ENCODE peak calls at places on chromosomes 2 and 18, in ten cellular contexts. N, X, K, S, U, O, Z, A, J and R are unnamed samples. For H3K4me1, the result is how much of the 10 kb centered on the place peaks cover.

GRCh38 chr2:96085541-96086355 is 30.6 kb downstream of the ADRA2B start:
- DNase-seq in N (peak), X (no peak), K (no peak), S (no peak), U (no peak), O (no peak), Z (peak), A (peak), J (no peak), R (no peak)

GRCh38 chr2:27891820-27892105 is 1.2 kb downstream of the BABAM2 start:
- DNase-seq in N (no peak), X (no peak), K (no peak), S (no peak), U (peak), O (no peak), Z (no peak), A (no peak), J (no peak), R (peak)

GRCh38 chr2:65053199-65053598 is 3.0 kb upstream of the CEP68 start:
- DNase-seq in N (no peak), X (no peak), K (peak), S (peak), U (no peak), O (no peak), Z (no peak), A (no peak), J (no peak), R (no peak)

GRCh38 chr2:169839954-169840746 is 12.9 kb downstream of the UBR3 start:
- DNase-seq in N (no peak), X (no peak), K (no peak), S (no peak), U (peak), O (no peak), Z (no peak), A (no peak), J (peak), R (no peak)

GRCh38 chr18:22026889-22027288 is 142.5 kb upstream of the GATA6 start:
- DNase-seq in N (no peak), X (no peak), K (no peak), S (no peak), U (no peak), O (no peak), Z (no peak), A (no peak), J (no peak), R (no peak)

GRCh38 chr2:146807568-146808168 is 1037.2 kb upstream of the ACVR2A start:
- DNase-seq in N (peak), X (no peak), K (no peak), S (no peak), U (no peak), O (peak), Z (no peak), A (no peak), J (no peak), R (no peak)

GRCh38 chr2:75292826-75293225 is 93.5 kb upstream of the TACR1 start:
- DNase-seq in N (no peak), X (no peak), K (no peak), S (no peak), U (peak), O (no peak), Z (no peak), A (no peak), J (no peak), R (peak)

GRCh38 chr2:240991378-240992263 is 6.8 kb upstream of the SNED1 start:
- DNase-seq in N (peak), X (peak), K (no peak), S (peak), U (peak), O (no peak), Z (peak), A (peak), J (peak), R (peak)

GRCh38 chr18:23924813-23925212 is 89.7 kb upstream of the TTC39C start:
- DNase-seq in N (no peak), X (no peak), K (no peak), S (no peak), U (peak), O (no peak), Z (no peak), A (no peak), J (no peak), R (peak)

GRCh38 chr2:24853996-24854395 is 60.8 kb downstream of the CENPO start:
- DNase-seq in N (no peak), X (no peak), K (no peak), S (no peak), U (peak), O (no peak), Z (no peak), A (no peak), J (peak), R (no peak)

GRCh38 chr2:16870677-16871076 is 205.0 kb upstream of the CYRIA start:
- DNase-seq in N (no peak), X (no peak), K (no peak), S (no peak), U (no peak), O (no peak), Z (no peak), A (no peak), J (no peak), R (no peak)

GRCh38 chr2:50772607-50773006 is 259.3 kb downstream of the NRXN1 start:
- DNase-seq in N (no peak), X (no peak), K (no peak), S (no peak), U (no peak), O (no peak), Z (no peak), A (no peak), J (no peak), R (no peak)

GRCh38 chr2:226797989-226798421 is 1.6 kb downstream of the IRS1 start:
- DNase-seq in N (peak), X (no peak), K (no peak), S (no peak), U (peak), O (no peak), Z (peak), A (no peak), J (no peak), R (peak)

GRCh38 chr18:27604583-27604982 is 419.5 kb upstream of the CHST9 start:
- DNase-seq in N (no peak), X (no peak), K (no peak), S (no peak), U (peak), O (no peak), Z (no peak), A (no peak), J (no peak), R (no peak)

GRCh38 chr2:234133004-234133403 is 82.5 kb downstream of the SPP2 start:
- DNase-seq in N (no peak), X (no peak), K (no peak), S (no peak), U (no peak), O (no peak), Z (no peak), A (peak), J (no peak), R (no peak)

GRCh38 chr2:77939801-77940200 is 417.6 kb upstream of the LRRTM4 start:
- DNase-seq in N (no peak), X (no peak), K (no peak), S (no peak), U (no peak), O (no peak), Z (no peak), A (no peak), J (no peak), R (no peak)

GRCh38 chr18:44130365-44130942 is 550.2 kb upstream of the SETBP1 start:
- DNase-seq in N (no peak), X (no peak), K (peak), S (peak), U (peak), O (peak), Z (no peak), A (no peak), J (peak), R (peak)

GRCh38 chr2:30277582-30277981 is 46.2 kb downstream of the LBH start:
- DNase-seq in N (no peak), X (no peak), K (no peak), S (no peak), U (no peak), O (no peak), Z (no peak), A (no peak), J (no peak), R (no peak)

GRCh38 chr2:30282081-30282480 is 50.7 kb downstream of the LBH start:
- DNase-seq in N (peak), X (no peak), K (peak), S (peak), U (no peak), O (no peak), Z (no peak), A (no peak), J (no peak), R (peak)

GRCh38 chr2:30278419-30278818 is 47.1 kb downstream of the LBH start:
- DNase-seq in N (no peak), X (no peak), K (no peak), S (no peak), U (no peak), O (no peak), Z (no peak), A (no peak), J (no peak), R (no peak)

GRCh38 chr2:30282721-30283120 is 51.4 kb downstream of the LBH start:
- DNase-seq in N (peak), X (no peak), K (no peak), S (no peak), U (no peak), O (no peak), Z (no peak), A (no peak), J (no peak), R (no peak)

DNA sequence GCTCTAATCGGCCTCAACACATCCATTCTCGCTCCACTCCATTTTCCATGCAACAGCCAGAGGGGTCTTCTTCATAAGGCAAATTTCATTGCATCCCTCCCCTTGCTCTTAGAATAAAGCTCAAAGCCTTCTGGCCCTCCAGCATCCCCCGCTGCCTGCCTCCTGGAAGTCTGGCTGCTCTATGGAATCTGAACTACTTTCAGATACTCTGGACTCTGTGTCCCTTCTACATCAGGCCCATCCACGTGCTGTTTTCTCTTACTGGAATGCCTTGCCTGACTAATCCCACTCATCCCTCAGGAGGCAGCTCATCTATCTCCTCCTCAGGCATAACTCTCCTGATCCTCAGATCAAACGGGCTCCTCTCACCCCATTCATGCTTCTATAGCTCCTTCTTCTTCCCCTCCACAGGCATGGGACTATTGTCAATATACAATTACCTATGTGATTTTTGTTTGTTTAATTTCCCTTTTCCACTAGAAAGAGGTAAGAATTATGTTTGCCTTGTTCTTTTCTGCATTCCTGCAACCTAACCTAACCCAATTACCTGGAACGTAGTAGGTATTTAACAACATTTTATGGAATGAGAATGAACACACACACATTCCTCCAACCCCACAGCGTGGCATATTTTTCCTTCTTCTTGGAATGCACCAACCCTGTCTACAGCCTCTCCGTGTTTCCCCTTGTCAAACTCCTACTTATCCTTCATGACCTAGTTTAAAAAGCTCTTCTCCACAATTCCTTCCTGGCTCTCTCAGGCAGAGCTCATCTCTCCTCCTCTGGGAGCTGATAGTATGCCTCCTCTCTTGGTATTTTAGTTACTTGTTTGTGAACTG is 49.5 kb downstream of the LBH start:
- DNase-seq in N (no peak), X (no peak), K (no peak), S (no peak), U (no peak), O (no peak), Z (no peak), A (no peak), J (no peak), R (peak)
- H3K4me1 ChIP-seq in N (under half), X (under half), K (under half), S (under half), U (under half), O (under half), Z (under half), A (under half), J (under half), R (under half)

GRCh38 chr2:102843759-102844443 is 82.1 kb downstream of the TMEM182 start:
- DNase-seq in N (no peak), X (no peak), K (no peak), S (no peak), U (no peak), O (no peak), Z (no peak), A (no peak), J (no peak), R (no peak)
- TF ChIP-seq CTCF in N (no peak), X (no peak), K (no peak), S (no peak), U (no peak), O (no peak), Z (no peak), A (no peak), J (no peak), R (no peak)

GRCh38 chr2:200380833-200381542 is 74.5 kb downstream of the SPATS2L start:
- DNase-seq in N (no peak), X (no peak), K (no peak), S (no peak), U (peak), O (no peak), Z (no peak), A (no peak), J (peak), R (peak)

GRCh38 chr2:200380139-200380561 is 73.7 kb downstream of the SPATS2L start:
- DNase-seq in N (no peak), X (no peak), K (no peak), S (no peak), U (peak), O (peak), Z (no peak), A (no peak), J (peak), R (no peak)

GRCh38 chr2:200383380-200384110 is 77.1 kb downstream of the SPATS2L start:
- DNase-seq in N (no peak), X (no peak), K (peak), S (no peak), U (peak), O (no peak), Z (no peak), A (no peak), J (no peak), R (no peak)

GRCh38 chr2:200385063-200385635 is 78.7 kb downstream of the SPATS2L start:
- DNase-seq in N (no peak), X (no peak), K (no peak), S (no peak), U (no peak), O (no peak), Z (no peak), A (no peak), J (no peak), R (no peak)

DNA sequence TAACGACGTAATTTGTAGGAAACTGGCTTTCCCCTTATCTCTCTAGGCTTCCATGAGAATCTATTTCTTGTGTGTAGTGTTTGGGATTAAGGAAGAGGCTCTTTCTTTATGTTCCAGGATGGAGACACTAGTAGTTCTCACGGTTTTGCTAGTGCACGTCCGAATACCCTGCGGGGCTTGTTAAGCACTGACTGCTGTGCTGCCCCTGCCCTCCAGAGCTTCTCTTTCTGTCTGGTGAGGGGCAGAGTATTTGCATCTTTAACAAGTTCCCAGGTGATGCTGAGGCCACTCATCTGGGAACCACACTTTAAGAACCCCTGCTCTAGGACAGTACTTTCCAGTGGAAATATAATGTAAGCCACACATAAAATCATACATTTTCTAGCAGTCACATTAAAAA is 76.4 kb downstream of the SPATS2L start:
- DNase-seq in N (no peak), X (no peak), K (no peak), S (no peak), U (no peak), O (peak), Z (no peak), A (no peak), J (no peak), R (no peak)
- H3K4me1 ChIP-seq in N (under half), X (under half), K (under half), S (under half), U (under half), O (half or more), Z (under half), A (under half), J (under half), R (under half)

DNA sequence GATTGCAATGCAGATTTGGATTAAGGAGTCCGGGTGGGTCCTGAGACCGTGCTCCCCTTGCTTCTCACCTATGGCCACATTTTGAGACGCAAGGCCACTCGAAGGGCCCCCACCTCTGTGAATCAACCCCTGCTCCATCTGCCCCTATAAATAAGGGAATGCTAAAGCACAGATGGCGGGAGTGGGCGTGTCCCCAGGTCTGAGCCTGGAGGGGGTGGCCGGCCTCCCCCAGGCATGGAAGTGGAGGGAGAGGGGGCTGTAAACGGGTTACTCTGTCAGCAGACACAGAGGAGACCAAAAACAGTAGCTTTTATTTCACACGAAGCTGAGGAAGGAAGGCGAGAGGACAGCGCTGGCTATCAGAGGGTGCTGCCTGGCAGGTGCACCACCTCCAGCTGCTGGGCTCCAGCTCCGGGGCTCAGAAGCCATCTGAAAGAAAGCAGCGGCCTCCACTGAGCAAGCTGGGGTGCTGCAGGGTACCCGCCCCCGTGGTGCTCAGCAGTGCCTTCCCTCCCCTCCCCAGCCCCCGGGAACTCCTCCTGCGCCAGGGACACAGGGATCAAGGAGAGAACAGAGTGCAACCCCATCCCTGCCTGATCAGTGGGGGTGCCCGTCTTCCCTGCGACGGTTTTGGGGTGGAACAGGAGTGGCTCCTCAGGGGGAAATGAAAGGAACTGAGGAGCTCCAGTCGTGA is 56.7 kb upstream of the RAB6C start:
- DNase-seq in N (no peak), X (no peak), K (no peak), S (no peak), U (no peak), O (peak), Z (no peak), A (no peak), J (no peak), R (no peak)
- TF ChIP-seq CTCF in N (no peak), X (no peak), K (no peak), S (no peak), U (no peak), O (no peak), Z (no peak), A (no peak), J (no peak), R (no peak)

GRCh38 chr2:62787381-62787780 is 81.9 kb downstream of the EHBP1 start:
- DNase-seq in N (no peak), X (no peak), K (peak), S (no peak), U (peak), O (peak), Z (no peak), A (no peak), J (peak), R (no peak)
- H3K4me1 ChIP-seq in N (under half), X (under half), K (under half), S (under half), U (under half), O (under half), Z (under half), A (under half), J (under half), R (under half)

GRCh38 chr2:21358971-21359370 is 235.2 kb downstream of the TDRD15 start:
- DNase-seq in N (no peak), X (no peak), K (no peak), S (no peak), U (peak), O (no peak), Z (no peak), A (no peak), J (no peak), R (no peak)

GRCh38 chr2:21361406-21361805 is 237.6 kb downstream of the TDRD15 start:
- DNase-seq in N (no peak), X (no peak), K (no peak), S (no peak), U (no peak), O (no peak), Z (no peak), A (no peak), J (no peak), R (no peak)

GRCh38 chr2:21362101-21362500 is 238.3 kb downstream of the TDRD15 start:
- DNase-seq in N (no peak), X (no peak), K (no peak), S (no peak), U (no peak), O (no peak), Z (no peak), A (no peak), J (no peak), R (no peak)

GRCh38 chr2:21367421-21367820 is 243.7 kb downstream of the TDRD15 start:
- DNase-seq in N (no peak), X (no peak), K (no peak), S (no peak), U (peak), O (no peak), Z (no peak), A (no peak), J (no peak), R (no peak)

GRCh38 chr2:21363364-21363763 is 239.6 kb downstream of the TDRD15 start:
- DNase-seq in N (no peak), X (no peak), K (no peak), S (no peak), U (no peak), O (no peak), Z (no peak), A (no peak), J (no peak), R (no peak)
- TF ChIP-seq CTCF in N (no peak), X (no peak), K (peak), S (no peak), U (no peak), O (peak), Z (no peak), A (no peak), J (no peak), R (no peak)

DNA sequence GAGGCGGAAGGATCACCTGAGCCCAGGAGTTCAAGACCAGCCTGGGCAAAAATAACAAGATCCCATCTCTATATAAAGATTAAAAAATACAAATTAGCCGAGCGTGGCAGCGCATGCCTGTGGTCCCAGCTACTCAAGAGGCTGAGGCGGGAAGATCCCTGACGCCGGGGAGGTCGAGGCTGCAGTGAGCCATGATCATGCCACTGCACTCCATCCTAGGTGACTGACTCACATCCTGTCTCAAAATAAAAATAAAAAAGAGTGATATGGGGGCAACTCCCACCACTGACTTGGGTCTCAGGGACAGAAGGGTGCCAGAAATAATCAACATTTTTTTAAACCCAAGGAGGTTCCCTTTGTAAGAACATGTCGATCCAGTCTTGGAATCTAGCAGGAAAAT is 37.6 kb downstream of the ZNF516 start:
- DNase-seq in N (peak), X (no peak), K (no peak), S (no peak), U (peak), O (no peak), Z (no peak), A (peak), J (no peak), R (no peak)
- H3K4me1 ChIP-seq in N (under half), X (under half), K (under half), S (under half), U (under half), O (half or more), Z (under half), A (under half), J (under half), R (under half)